ENCODE peak calls at places on chromosomes 3 and 15, in six cellular contexts. Z is A549, P is GM12878, N is K562, R is endothelial cell of umbilical vein, K is HepG2. J is an unnamed sample.

GRCh38 chr15:81784751-81785150 is 261.1 kb downstream of the MEX3B start:
- DNase-seq in Z (no peak), P (no peak), N (no peak), R (no peak), K (no peak), J (no peak)

GRCh38 chr3:69747511-69748248 is 8.4 kb downstream of the MITF start:
- DNase-seq in Z (no peak), P (no peak), N (no peak), R (no peak), K (no peak), J (peak; percentile 47)

GRCh38 chr15:66907826-66908502 is 157.4 kb upstream of the SMAD3 start:
- DNase-seq in Z (no peak), P (peak; percentile 39), N (no peak), R (no peak), K (peak; percentile 56), J (peak; percentile 97)

GRCh38 chr3:99170867-99171517 is 269.5 kb upstream of the DCBLD2 start:
- DNase-seq in Z (no peak), P (no peak), N (no peak), R (no peak), K (no peak), J (no peak)

GRCh38 chr15:67085237-67085817 is 19.9 kb downstream of the SMAD3 start:
- DNase-seq in Z (no peak), P (no peak), N (no peak), R (no peak), K (no peak), J (peak; percentile 70)

GRCh38 chr15:70329179-70329578 is 231.5 kb upstream of the TLE3 start:
- DNase-seq in Z (no peak), P (no peak), N (no peak), R (no peak), K (no peak), J (no peak)

GRCh38 chr3:180072786-180073185 is 36.0 kb upstream of the PEX5L start:
- DNase-seq in Z (no peak), P (no peak), N (no peak), R (no peak), K (no peak), J (no peak)

GRCh38 chr15:71128939-71129562 is 13.8 kb downstream of the THSD4 start:
- DNase-seq in Z (no peak), P (no peak), N (no peak), R (no peak), K (no peak), J (no peak)

GRCh38 chr3:154779571-154779970 is 300.5 kb upstream of the MME start:
- DNase-seq in Z (no peak), P (no peak), N (no peak), R (no peak), K (no peak), J (no peak)

GRCh38 chr15:43086551-43086950 is 19.3 kb downstream of the UBR1 start:
- DNase-seq in Z (no peak), P (no peak), N (no peak), R (no peak), K (no peak), J (no peak)

GRCh38 chr3:196323723-196324122 is 5.7 kb upstream of the DYNLT2B start:
- DNase-seq in Z (no peak), P (no peak), N (no peak), R (no peak), K (peak; percentile 37), J (peak; percentile 38)

GRCh38 chr15:31567861-31568260 is 241.2 kb downstream of the KLF13 start:
- DNase-seq in Z (no peak), P (no peak), N (no peak), R (no peak), K (no peak), J (no peak)

GRCh38 chr3:123374016-123374415 is 74.9 kb downstream of the ADCY5 start:
- DNase-seq in Z (no peak), P (no peak), N (no peak), R (no peak), K (no peak), J (no peak)

GRCh38 chr3:81958967-81959625 is 197.7 kb upstream of the GBE1 start:
- DNase-seq in Z (no peak), P (no peak), N (no peak), R (no peak), K (no peak), J (peak; percentile 2)

GRCh38 chr3:163622384-163622783 is 1455.9 kb downstream of the SI start:
- DNase-seq in Z (no peak), P (no peak), N (no peak), R (no peak), K (peak; percentile 43), J (peak; percentile 16)

GRCh38 chr15:85398822-85399221 is 18.4 kb downstream of the AKAP13 start:
- DNase-seq in Z (no peak), P (no peak), N (no peak), R (no peak), K (no peak), J (no peak)

GRCh38 chr15:31024330-31024729 is 32.9 kb upstream of the MTMR10 start:
- DNase-seq in Z (peak; percentile 68), P (no peak), N (no peak), R (peak; percentile 97), K (peak; percentile 79), J (no peak)

GRCh38 chr15:85636351-85636750 is 158.4 kb downstream of the KLHL25 start:
- DNase-seq in Z (no peak), P (no peak), N (no peak), R (peak; percentile 38), K (no peak), J (no peak)

GRCh38 chr15:29569533-29570092 is 252.7 kb downstream of the TJP1 start:
- DNase-seq in Z (no peak), P (no peak), N (no peak), R (no peak), K (no peak), J (no peak)

GRCh38 chr3:172080503-172080902 is 41.1 kb downstream of the FNDC3B start:
- DNase-seq in Z (no peak), P (no peak), N (no peak), R (no peak), K (peak; percentile 84), J (no peak)

GRCh38 chr3:113747719-113748046 is 848 bp downstream of the ATP6V1A start:
- DNase-seq in Z (no peak), P (peak; percentile 30), N (no peak), R (no peak), K (peak; percentile 9), J (peak; percentile 56)

GRCh38 chr15:88954431-88955277 is 41.5 kb upstream of the MFGE8 start:
- DNase-seq in Z (no peak), P (no peak), N (no peak), R (no peak), K (no peak), J (peak; percentile 75)

GRCh38 chr3:57046120-57046519 is 14.3 kb upstream of the SPATA12 start:
- DNase-seq in Z (no peak), P (no peak), N (no peak), R (no peak), K (no peak), J (no peak)

GRCh38 chr15:75508741-75509532 is 57.4 kb upstream of the SIN3A start:
- DNase-seq in Z (peak; percentile 33), P (no peak), N (peak; percentile 26), R (peak; percentile 58), K (peak; percentile 23), J (peak; percentile 57)

GRCh38 chr3:9909221-9910013 is 6.8 kb downstream of the IL17RE start:
- DNase-seq in Z (no peak), P (no peak), N (no peak), R (no peak), K (no peak), J (no peak)

GRCh38 chr3:52121813-52122212 is 32.4 kb downstream of the POC1A start:
- DNase-seq in Z (no peak), P (no peak), N (no peak), R (no peak), K (no peak), J (peak; percentile 81)

GRCh38 chr3:177283983-177284382 is 86.7 kb upstream of the TBL1XR1 start:
- DNase-seq in Z (no peak), P (no peak), N (no peak), R (no peak), K (no peak), J (no peak)

GRCh38 chr3:129100274-129100673 is 21.3 kb downstream of the RAB43 start:
- DNase-seq in Z (no peak), P (no peak), N (no peak), R (no peak), K (no peak), J (no peak)

DNA sequence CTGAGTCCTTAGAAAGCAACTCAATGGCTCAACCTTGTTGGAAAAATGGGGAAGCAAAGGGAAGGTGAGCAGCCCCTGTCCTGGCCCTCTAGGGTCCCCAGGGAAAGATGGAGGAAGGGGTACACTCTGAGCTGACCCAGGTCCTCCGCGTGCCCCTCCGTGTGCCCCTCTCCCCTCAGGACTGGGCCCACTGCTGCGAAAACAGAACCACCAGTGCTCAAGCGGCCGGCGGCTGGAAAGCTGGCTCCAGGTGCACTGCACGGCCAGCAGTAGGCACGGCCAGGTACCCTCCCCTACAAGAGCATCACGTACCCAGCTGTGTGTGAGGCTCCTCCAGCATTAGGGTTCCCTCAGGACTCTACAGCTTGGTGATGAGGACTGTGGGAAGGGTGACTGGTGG is 26.3 kb downstream of the RAB43 start:
- DNase-seq in Z (no peak), P (no peak), N (no peak), R (no peak), K (no peak), J (no peak)
- TF ChIP-seq MYC in Z (no peak), P (no peak), N (no peak), R (no peak), K (no peak), J (no peak)

DNA sequence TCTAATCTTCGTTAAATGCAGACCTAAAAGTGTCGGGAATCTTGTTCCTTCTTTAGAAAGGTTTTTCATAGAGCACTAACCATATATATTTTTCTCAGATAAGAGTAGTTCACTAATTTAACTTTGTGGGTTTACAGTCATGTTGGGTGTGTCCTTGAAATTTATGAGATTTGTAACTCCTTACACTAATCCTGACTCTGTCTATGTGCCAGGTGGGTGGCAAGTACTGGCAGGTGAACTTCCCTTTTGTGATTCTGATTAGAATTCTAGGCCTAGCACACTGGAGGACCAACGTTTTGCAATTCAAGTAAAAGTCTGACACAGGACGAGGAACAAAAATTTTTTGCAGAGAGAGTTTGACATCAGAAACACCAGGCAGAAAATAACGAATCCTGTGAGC is 220.1 kb downstream of the P3H2 start:
- DNase-seq in Z (no peak), P (no peak), N (no peak), R (no peak), K (no peak), J (no peak)
- TF ChIP-seq MYC in Z (no peak), P (no peak), N (no peak), R (no peak), K (no peak), J (no peak)

DNA sequence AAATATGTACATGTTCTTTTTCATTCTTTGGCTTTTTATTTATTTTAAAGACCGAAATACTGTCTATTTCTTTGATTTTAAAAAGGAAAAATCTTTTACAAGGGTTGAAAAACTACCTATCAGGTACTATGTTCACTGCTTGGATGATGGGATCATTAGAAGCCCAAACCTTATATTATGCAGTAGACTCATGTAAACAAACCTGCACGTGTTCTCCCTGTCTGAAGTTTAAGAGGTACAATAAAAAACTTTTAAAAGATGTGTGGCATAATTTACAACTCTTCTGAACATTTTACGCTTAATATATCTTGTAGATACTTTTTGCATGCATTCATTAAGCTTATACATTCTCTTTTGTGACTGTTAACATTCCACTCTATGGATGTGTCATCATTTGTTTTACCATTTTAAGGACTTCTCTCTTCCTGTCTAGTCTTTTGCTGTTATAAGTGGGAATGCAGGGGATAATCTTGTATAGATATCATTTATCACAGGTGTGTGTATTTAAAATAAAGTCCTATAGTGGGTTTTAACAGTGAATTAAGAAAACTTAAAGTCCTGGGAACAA is 6.2 kb downstream of the MGA start:
- DNase-seq in Z (no peak), P (no peak), N (no peak), R (peak; percentile 45), K (no peak), J (no peak)
- TF ChIP-seq MYC in Z (no peak), P (no peak), N (no peak), R (no peak), K (no peak), J (no peak)

GRCh38 chr3:46504780-46505179 is 7.0 kb downstream of the RTP3 start:
- DNase-seq in Z (no peak), P (peak; percentile 28), N (no peak), R (no peak), K (no peak), J (no peak)
- TF ChIP-seq MYC in Z (no peak), P (no peak), N (no peak), R (no peak), K (no peak), J (no peak)

J was measured in NB4.